ENCODE peak calls at places on chromosomes 12 and 14, in five cellular contexts. S is HTR-8/SVneo, F is heart left ventricle, Y is SJCRH30, T is aorta. P is an unnamed sample.
A peak's percentile ranks its signal among the peaks of the same experiment; 100 is the strongest.

GRCh38 chr14:75709207-75709812 is 48.3 kb downstream of the TTLL5 start:
- DNase-seq in T (peak; percentile 79), S (peak; percentile 90), F (peak; percentile 72), Y (peak; percentile 67), P (peak; percentile 51)

GRCh38 chr12:25529738-25530137 is 23.3 kb downstream of the LMNTD1 start:
- DNase-seq in S (no peak), F (no peak), Y (no peak), T (no peak), P (no peak)

GRCh38 chr12:106141003-106141402 is 2.2 kb upstream of the NUAK1 start:
- DNase-seq in F (no peak), S (no peak), Y (no peak), T (no peak), P (no peak)

GRCh38 chr12:108043750-108044149 is 85.3 kb upstream of the WSCD2 start:
- DNase-seq in Y (no peak), F (no peak), T (no peak), S (no peak), P (no peak)

GRCh38 chr12:64006211-64006610 is 161.7 kb downstream of the SRGAP1 start:
- DNase-seq in F (no peak), Y (peak; percentile 71), T (no peak), S (no peak), P (no peak)

GRCh38 chr12:49190317-49190716 is 1.4 kb upstream of the TUBA1A start:
- DNase-seq in Y (peak; percentile 61), S (no peak), F (no peak), T (no peak), P (no peak)

GRCh38 chr14:89025581-89026236 is 201.3 kb downstream of the TTC8 start:
- DNase-seq in T (no peak), S (no peak), F (no peak), Y (no peak), P (no peak)

GRCh38 chr12:113910751-113911272 is 55.3 kb downstream of the RBM19 start:
- DNase-seq in Y (no peak), T (no peak), S (no peak), F (no peak), P (no peak)

GRCh38 chr12:28710882-28711281 is 438.2 kb upstream of the FAR2 start:
- DNase-seq in F (no peak), S (no peak), Y (no peak), T (no peak), P (no peak)

GRCh38 chr12:59283012-59283411 is 312.8 kb upstream of the SLC16A7 start:
- DNase-seq in S (no peak), F (no peak), Y (no peak), T (no peak), P (no peak)

GRCh38 chr14:90541076-90541634 is 144.3 kb downstream of the CALM1 start:
- DNase-seq in T (peak; percentile 31), S (no peak), F (no peak), Y (no peak), P (no peak)

GRCh38 chr12:93833946-93834345 is 156.8 kb downstream of the CRADD start:
- DNase-seq in Y (no peak), F (no peak), S (no peak), T (no peak), P (no peak)

GRCh38 chr12:92369643-92370042 is 224.0 kb upstream of the BTG1 start:
- DNase-seq in F (no peak), S (peak; percentile 37), Y (no peak), T (no peak), P (no peak)

GRCh38 chr12:94098466-94098865 is 49.9 kb upstream of the PLXNC1 start:
- DNase-seq in Y (no peak), S (peak; percentile 33), F (no peak), T (no peak), P (no peak)

GRCh38 chr14:71250791-71251190 is 343.5 kb downstream of the PCNX1 start:
- DNase-seq in S (no peak), F (no peak), T (no peak), Y (no peak), P (no peak)

GRCh38 chr12:68648179-68648578 is 37.5 kb downstream of the RAP1B start:
- DNase-seq in T (no peak), Y (no peak), S (no peak), F (no peak), P (no peak)

GRCh38 chr14:68788275-68789001 is 4.4 kb downstream of the ZFP36L1 start:
- DNase-seq in S (no peak), T (no peak), F (no peak), Y (no peak), P (no peak)

GRCh38 chr14:96926006-96926405 is 128.8 kb downstream of the VRK1 start:
- DNase-seq in Y (no peak), T (no peak), S (no peak), F (no peak), P (no peak)

P was measured in GM13977.